ENCODE peak calls at places on chromosomes 3 and 15, in seven cellular contexts. H is right lobe of liver; S is CD8-positive, alpha-beta memory T cell; M is M059J; E is HT-29; O is activated CD4-positive, alpha-beta T cell treated with anti-CD3 and anti-CD28 coated beads, Interleukin-2, amount 50 U/mL, for 48 hours; U is A172. B is an unnamed sample.
A peak's percentile ranks its signal among the peaks of the same experiment; 100 is the strongest.

GRCh38 chr3:38368238-38368637 is 21.7 kb downstream of the XYLB start:
- DNase-seq in O (no peak), S (no peak), U (no peak), H (no peak), M (no peak), E (peak; percentile 29), B (no peak)

GRCh38 chr15:47718474-47719440 is 1.5 kb downstream of the SEMA6D start:
- DNase-seq in E (no peak), H (no peak), M (no peak), O (no peak), U (no peak), S (no peak), B (no peak)

GRCh38 chr15:44780608-44781007 is 44.3 kb downstream of the TRIM69 start:
- DNase-seq in H (no peak), M (no peak), U (no peak), O (no peak), E (no peak), S (no peak), B (peak; percentile 21)

GRCh38 chr3:31226331-31226730 is 306.4 kb upstream of the STT3B start:
- DNase-seq in S (peak; percentile 53), U (no peak), M (no peak), E (no peak), O (no peak), H (no peak), B (no peak)

GRCh38 chr15:101404245-101404644 is 85.3 kb downstream of the PCSK6 start:
- DNase-seq in S (no peak), H (no peak), M (no peak), O (no peak), E (no peak), U (no peak), B (no peak)

GRCh38 chr15:40829155-40829554 is 647 bp upstream of the PPP1R14D start:
- DNase-seq in M (no peak), S (no peak), U (no peak), E (no peak), H (no peak), O (no peak), B (no peak)

GRCh38 chr15:60416519-60416918 is 18.7 kb upstream of the ANXA2 start:
- DNase-seq in U (no peak), O (no peak), M (no peak), E (no peak), S (no peak), H (no peak), B (no peak)

GRCh38 chr15:98943609-98944111 is 63.9 kb downstream of the PGPEP1L start:
- DNase-seq in M (peak; percentile 45), U (no peak), E (no peak), H (no peak), S (no peak), O (no peak), B (no peak)

GRCh38 chr15:61173899-61174689 is 55.0 kb downstream of the RORA start:
- DNase-seq in U (no peak), S (no peak), E (peak; percentile 66), H (no peak), M (peak; percentile 27), O (no peak), B (no peak)

GRCh38 chr15:45796433-45796832 is 161.6 kb downstream of the SQOR start:
- DNase-seq in S (no peak), E (no peak), O (no peak), U (no peak), H (no peak), M (no peak), B (no peak)

GRCh38 chr15:90911302-90911623 is 8.2 kb downstream of the MAN2A2 start:
- DNase-seq in O (no peak), E (no peak), U (no peak), M (no peak), H (peak; percentile 12), S (no peak), B (no peak)

GRCh38 chr3:123778525-123778924 is 105.6 kb downstream of the MYLK start:
- DNase-seq in M (no peak), S (no peak), U (no peak), H (no peak), E (no peak), O (no peak), B (no peak)

GRCh38 chr3:73433681-73434080 is 191.1 kb downstream of the PDZRN3 start:
- DNase-seq in E (no peak), H (no peak), S (no peak), M (no peak), O (no peak), U (no peak), B (no peak)

GRCh38 chr3:182793663-182794454 is 555 bp downstream of the ATP11B start:
- DNase-seq in S (peak; percentile 49), H (peak; percentile 51), E (peak; percentile 61), M (peak; percentile 69), U (peak; percentile 38), O (peak; percentile 49), B (no peak)

GRCh38 chr3:50271314-50272072 is 2.5 kb downstream of the SEMA3B start:
- DNase-seq in S (no peak), E (no peak), M (no peak), O (no peak), H (no peak), U (no peak), B (no peak)

GRCh38 chr3:50656417-50657195 is 18.1 kb upstream of the DOCK3 start:
- DNase-seq in E (no peak), O (no peak), M (no peak), U (no peak), H (no peak), S (no peak), B (no peak)

GRCh38 chr15:41794081-41794480 is 19.8 kb downstream of the MAPKBP1 start:
- DNase-seq in U (no peak), H (no peak), E (no peak), S (no peak), O (no peak), M (peak; percentile 88), B (no peak)

GRCh38 chr3:134029256-134029733 is 430 bp downstream of the SLCO2A1 start:
- DNase-seq in E (no peak), S (no peak), U (no peak), M (peak; percentile 27), H (no peak), O (no peak), B (no peak)

GRCh38 chr3:179432021-179432420 is 19.2 kb downstream of the GNB4 start:
- DNase-seq in E (no peak), M (no peak), U (no peak), S (no peak), O (no peak), H (no peak), B (no peak)

GRCh38 chr3:64514889-64515288 is 172.9 kb downstream of the ADAMTS9 start:
- DNase-seq in S (no peak), H (no peak), U (no peak), E (no peak), O (no peak), M (peak; percentile 4), B (no peak)

GRCh38 chr3:129445472-129445871 is 5.4 kb downstream of the IFT122 start:
- DNase-seq in U (no peak), H (no peak), M (no peak), O (no peak), S (no peak), E (no peak), B (no peak)

GRCh38 chr3:129576514-129577345 is 29.7 kb downstream of the PLXND1 start:
- DNase-seq in M (no peak), S (peak; percentile 92), H (peak; percentile 64), O (peak; percentile 42), U (no peak), E (peak; percentile 42), B (no peak)

GRCh38 chr15:28975766-28976179 is 90.0 kb downstream of the APBA2 start:
- DNase-seq in M (peak; percentile 60), E (peak; percentile 69), U (peak; percentile 59), O (peak; percentile 74), H (no peak), S (peak; percentile 61), B (no peak)

GRCh38 chr3:5058463-5058862 is 63.6 kb upstream of the ARL8B start:
- DNase-seq in U (peak; percentile 36), H (no peak), O (no peak), M (peak; percentile 52), S (no peak), E (no peak), B (no peak)

GRCh38 chr15:98927057-98927456 is 80.5 kb downstream of the PGPEP1L start:
- DNase-seq in S (no peak), E (no peak), H (no peak), U (no peak), M (no peak), O (no peak), B (no peak)

GRCh38 chr3:14539384-14540208 is 546 bp downstream of the GRIP2 start:
- DNase-seq in H (no peak), U (no peak), M (no peak), O (no peak), S (no peak), E (no peak), B (no peak)

GRCh38 chr3:33787328-33788009 is 11.0 kb upstream of the PDCD6IP start:
- DNase-seq in S (peak; percentile 49), H (peak; percentile 36), U (peak; percentile 64), E (peak; percentile 55), M (peak; percentile 60), O (peak; percentile 57), B (no peak)

GRCh38 chr3:14532691-14533456 is 7.3 kb downstream of the GRIP2 start:
- DNase-seq in H (no peak), E (peak; percentile 51), U (peak; percentile 74), O (no peak), M (peak; percentile 25), S (no peak), B (no peak)

GRCh38 chr3:130846181-130846580 is 47.7 kb upstream of the ATP2C1 start:
- DNase-seq in H (no peak), M (no peak), S (no peak), E (no peak), U (no peak), O (no peak), B (no peak)

GRCh38 chr15:59165726-59166125 is 40.9 kb upstream of the LDHAL6B start:
- DNase-seq in O (no peak), E (peak; percentile 31), S (no peak), U (no peak), M (no peak), H (no peak), B (no peak)

GRCh38 chr3:61669676-61670299 is 108.4 kb downstream of the PTPRG start:
- DNase-seq in M (peak; percentile 51), O (no peak), S (no peak), H (no peak), E (no peak), U (peak; percentile 6), B (no peak)

GRCh38 chr3:27714692-27715453 is 7.2 kb downstream of the EOMES start:
- DNase-seq in M (no peak), U (no peak), E (peak; percentile 12), H (no peak), S (peak; percentile 20), O (peak; percentile 39), B (no peak)

GRCh38 chr3:151772825-151773480 is 39.2 kb downstream of the AADACL2 start:
- DNase-seq in E (no peak), S (no peak), M (no peak), U (no peak), H (no peak), O (no peak), B (no peak)

GRCh38 chr3:124174463-124174862 is 182.5 kb upstream of the ROPN1 start:
- DNase-seq in M (peak; percentile 24), O (no peak), H (no peak), S (no peak), E (peak; percentile 29), U (peak; percentile 4), B (no peak)

GRCh38 chr3:180693656-180694055 is 14.4 kb upstream of the CCDC39 start:
- DNase-seq in O (no peak), S (no peak), H (no peak), E (no peak), U (no peak), M (no peak), B (no peak)

GRCh38 chr3:3509665-3510064 is 289.6 kb upstream of the LRRN1 start:
- DNase-seq in S (no peak), U (no peak), H (no peak), E (no peak), M (no peak), O (no peak), B (no peak)

GRCh38 chr3:82157952-82158351 is 396.5 kb upstream of the GBE1 start:
- DNase-seq in M (peak; percentile 79), E (no peak), H (no peak), O (no peak), U (peak; percentile 59), S (no peak), B (no peak)

B was measured in brain pericyte.